ENCODE peak calls at places on chromosomes 1 and 21, in four cellular contexts. One of them, this sample, is unnamed.

GRCh38 chr21:34691396-34692032 is 22.7 kb downstream of the CLIC6 start:
- DNase-seq in right cardiac atrium: no peak
- DNase-seq in transverse colon: no peak
- DNase-seq in prostate gland: no peak
- DNase-seq in this sample: no peak

GRCh38 chr1:183810756-183811155 is 5.8 kb downstream of the RGL1 start:
- DNase-seq in right cardiac atrium: no peak
- DNase-seq in transverse colon: no peak
- DNase-seq in prostate gland: no peak
- DNase-seq in this sample: no peak

GRCh38 chr1:150995896-150996295 is 10.8 kb downstream of the MINDY1 start:
- DNase-seq in right cardiac atrium: peak; percentile 69
- DNase-seq in transverse colon: no peak
- DNase-seq in prostate gland: no peak
- DNase-seq in this sample: no peak

GRCh38 chr1:236144446-236145150 is 2.3 kb downstream of the GPR137B start:
- DNase-seq in right cardiac atrium: no peak
- DNase-seq in transverse colon: no peak
- DNase-seq in prostate gland: no peak
- DNase-seq in this sample: no peak

GRCh38 chr1:7535934-7536878 is 234.9 kb upstream of the VAMP3 start:
- DNase-seq in right cardiac atrium: no peak
- DNase-seq in transverse colon: no peak
- DNase-seq in prostate gland: no peak
- DNase-seq in this sample: no peak

GRCh38 chr1:167171286-167171929 is 49.3 kb upstream of the POU2F1 start:
- DNase-seq in right cardiac atrium: peak; percentile 43
- DNase-seq in transverse colon: no peak
- DNase-seq in prostate gland: no peak
- DNase-seq in this sample: no peak

GRCh38 chr1:1920608-1921458 is 1.8 kb upstream of the TMEM52 start:
- DNase-seq in right cardiac atrium: peak; percentile 66
- DNase-seq in transverse colon: peak; percentile 13
- DNase-seq in prostate gland: no peak
- DNase-seq in this sample: peak; percentile 43

GRCh38 chr1:164180824-164181223 is 378.2 kb upstream of the PBX1 start:
- DNase-seq in right cardiac atrium: no peak
- DNase-seq in transverse colon: no peak
- DNase-seq in prostate gland: no peak
- DNase-seq in this sample: no peak

GRCh38 chr1:176998396-176998795 is 166.1 kb downstream of the ASTN1 start:
- DNase-seq in right cardiac atrium: no peak
- DNase-seq in transverse colon: no peak
- DNase-seq in prostate gland: no peak
- DNase-seq in this sample: no peak

GRCh38 chr21:33441489-33442477 is 38.0 kb downstream of the TMEM50B start:
- DNase-seq in right cardiac atrium: peak; percentile 66
- DNase-seq in transverse colon: peak; percentile 59
- DNase-seq in prostate gland: no peak
- DNase-seq in this sample: peak; percentile 76

GRCh38 chr1:23553896-23554480 is 5.3 kb downstream of the ID3 start:
- DNase-seq in right cardiac atrium: peak; percentile 69
- DNase-seq in transverse colon: no peak
- DNase-seq in prostate gland: no peak
- DNase-seq in this sample: peak; percentile 69

GRCh38 chr1:168720839-168721238 is 8.2 kb downstream of the DPT start:
- DNase-seq in right cardiac atrium: no peak
- DNase-seq in transverse colon: no peak
- DNase-seq in prostate gland: no peak
- DNase-seq in this sample: no peak

GRCh38 chr1:231139659-231140650 is 21.9 kb upstream of the TRIM67 start:
- DNase-seq in right cardiac atrium: no peak
- DNase-seq in transverse colon: no peak
- DNase-seq in prostate gland: no peak
- DNase-seq in this sample: no peak

GRCh38 chr1:15016526-15016925 is 137.0 kb upstream of the TMEM51 start:
- DNase-seq in right cardiac atrium: no peak
- DNase-seq in transverse colon: no peak
- DNase-seq in prostate gland: no peak
- DNase-seq in this sample: no peak

GRCh38 chr1:12555411-12556367 is 62.3 kb downstream of the DHRS3 start:
- DNase-seq in right cardiac atrium: no peak
- DNase-seq in transverse colon: no peak
- DNase-seq in prostate gland: no peak
- DNase-seq in this sample: no peak

DNA sequence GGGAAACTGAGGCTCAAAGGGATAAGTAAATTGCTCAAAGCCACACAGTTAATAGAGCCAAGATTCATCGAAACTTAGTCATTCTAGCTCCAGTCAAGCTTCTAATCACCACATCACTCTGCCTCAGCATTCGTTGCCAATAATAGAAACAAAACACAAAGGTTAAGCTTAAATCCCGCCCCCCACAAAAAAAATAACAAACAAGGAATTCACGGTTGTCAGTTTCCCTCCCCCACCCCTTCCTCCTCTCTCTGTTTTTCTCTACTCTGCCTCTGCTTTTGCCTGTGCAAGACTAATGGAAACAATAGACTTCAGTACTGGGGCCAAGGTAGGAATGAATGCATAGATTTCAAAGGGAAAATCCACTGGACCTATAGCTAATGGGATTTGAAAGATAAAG is 70.7 kb upstream of the ZNF644 start:
- DNase-seq in right cardiac atrium: no peak
- DNase-seq in transverse colon: no peak
- DNase-seq in prostate gland: no peak
- DNase-seq in this sample: no peak
- H3K27ac ChIP-seq in right cardiac atrium: no peak overlapping the region
- H3K27ac ChIP-seq in transverse colon: no peak overlapping the region
- H3K27ac ChIP-seq in prostate gland: no peak overlapping the region
- H3K27ac ChIP-seq in this sample: no peak overlapping the region

DNA sequence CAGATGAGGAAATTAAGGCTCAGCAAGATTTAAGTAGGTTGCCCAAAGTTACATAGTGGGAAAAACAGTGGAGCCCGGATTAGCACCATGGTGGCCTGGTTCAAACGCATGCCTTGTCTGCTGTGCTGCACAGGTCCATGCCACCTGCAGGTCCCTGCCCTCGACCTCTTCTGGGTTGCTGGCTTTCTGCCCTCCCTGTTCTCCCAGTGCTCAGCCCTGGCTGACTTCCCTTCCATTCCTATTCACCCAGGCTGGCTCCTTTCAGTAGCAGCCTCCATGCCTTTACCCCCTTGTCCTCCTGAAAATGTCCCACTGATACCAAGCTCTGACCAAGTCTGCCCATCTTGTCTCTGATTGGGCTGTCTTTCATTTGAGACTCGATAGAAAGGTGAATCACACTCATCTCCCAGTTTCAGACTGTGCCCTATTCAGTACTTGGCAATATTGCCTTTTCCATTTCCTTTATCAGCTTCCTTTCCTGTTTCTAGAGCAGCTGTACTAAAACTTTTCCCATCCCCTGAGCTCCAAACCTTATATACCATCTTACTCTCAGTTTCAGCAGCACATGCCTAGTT is 75.8 kb downstream of the ST3GAL3 start:
- DNase-seq in right cardiac atrium: no peak
- DNase-seq in transverse colon: no peak
- DNase-seq in prostate gland: no peak
- DNase-seq in this sample: no peak
- H3K27ac ChIP-seq in right cardiac atrium: no peak overlapping the region
- H3K27ac ChIP-seq in transverse colon: no peak overlapping the region
- H3K27ac ChIP-seq in prostate gland: no peak overlapping the region
- H3K27ac ChIP-seq in this sample: no peak overlapping the region

DNA sequence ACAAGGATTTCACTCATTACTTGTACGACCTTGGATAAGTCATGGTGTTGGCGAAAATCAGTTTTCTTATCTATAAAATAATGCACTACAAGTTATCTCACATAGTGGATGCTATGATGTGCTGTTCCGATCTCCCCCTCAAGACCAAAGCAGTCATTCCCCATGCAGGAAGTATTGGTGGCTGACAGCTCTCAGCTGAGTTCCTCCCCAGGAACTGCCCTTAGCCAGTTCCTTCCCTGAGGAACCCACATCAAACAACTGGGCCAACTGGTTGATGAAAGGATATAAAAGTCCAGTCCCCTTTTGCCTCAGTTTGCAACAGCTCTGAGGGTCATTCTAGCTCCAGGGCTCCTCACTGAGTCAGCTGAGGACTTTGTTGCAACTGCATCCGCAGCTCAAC is 16.0 kb upstream of the SLAMF1 start:
- DNase-seq in right cardiac atrium: no peak
- DNase-seq in transverse colon: no peak
- DNase-seq in prostate gland: no peak
- DNase-seq in this sample: no peak
- H3K27ac ChIP-seq in right cardiac atrium: no peak overlapping the region
- H3K27ac ChIP-seq in transverse colon: no peak overlapping the region
- H3K27ac ChIP-seq in prostate gland: no peak overlapping the region
- H3K27ac ChIP-seq in this sample: no peak overlapping the region

GRCh38 chr1:4513326-4514114 is 140.9 kb upstream of the AJAP1 start:
- DNase-seq in right cardiac atrium: no peak
- DNase-seq in transverse colon: no peak
- DNase-seq in prostate gland: no peak
- DNase-seq in this sample: no peak
- H3K27ac ChIP-seq in right cardiac atrium: no peak overlapping the region
- H3K27ac ChIP-seq in transverse colon: no peak overlapping the region
- H3K27ac ChIP-seq in prostate gland: no peak overlapping the region
- H3K27ac ChIP-seq in this sample: peak overlapping the region; percentile 76

GRCh38 chr1:6241887-6242740 is 1.9 kb upstream of the HES3 start:
- DNase-seq in right cardiac atrium: peak; percentile 70
- DNase-seq in transverse colon: no peak
- DNase-seq in prostate gland: no peak
- DNase-seq in this sample: no peak

GRCh38 chr1:6241107-6241886 is 2.7 kb upstream of the HES3 start:
- DNase-seq in right cardiac atrium: no peak
- DNase-seq in transverse colon: no peak
- DNase-seq in prostate gland: no peak
- DNase-seq in this sample: no peak

GRCh38 chr1:6237093-6237492 is 1.3 kb upstream of the ICMT start:
- DNase-seq in right cardiac atrium: no peak
- DNase-seq in transverse colon: no peak
- DNase-seq in prostate gland: no peak
- DNase-seq in this sample: no peak

GRCh38 chr1:6239213-6239752 is 3.5 kb upstream of the ICMT start:
- DNase-seq in right cardiac atrium: no peak
- DNase-seq in transverse colon: no peak
- DNase-seq in prostate gland: no peak
- DNase-seq in this sample: no peak

DNA sequence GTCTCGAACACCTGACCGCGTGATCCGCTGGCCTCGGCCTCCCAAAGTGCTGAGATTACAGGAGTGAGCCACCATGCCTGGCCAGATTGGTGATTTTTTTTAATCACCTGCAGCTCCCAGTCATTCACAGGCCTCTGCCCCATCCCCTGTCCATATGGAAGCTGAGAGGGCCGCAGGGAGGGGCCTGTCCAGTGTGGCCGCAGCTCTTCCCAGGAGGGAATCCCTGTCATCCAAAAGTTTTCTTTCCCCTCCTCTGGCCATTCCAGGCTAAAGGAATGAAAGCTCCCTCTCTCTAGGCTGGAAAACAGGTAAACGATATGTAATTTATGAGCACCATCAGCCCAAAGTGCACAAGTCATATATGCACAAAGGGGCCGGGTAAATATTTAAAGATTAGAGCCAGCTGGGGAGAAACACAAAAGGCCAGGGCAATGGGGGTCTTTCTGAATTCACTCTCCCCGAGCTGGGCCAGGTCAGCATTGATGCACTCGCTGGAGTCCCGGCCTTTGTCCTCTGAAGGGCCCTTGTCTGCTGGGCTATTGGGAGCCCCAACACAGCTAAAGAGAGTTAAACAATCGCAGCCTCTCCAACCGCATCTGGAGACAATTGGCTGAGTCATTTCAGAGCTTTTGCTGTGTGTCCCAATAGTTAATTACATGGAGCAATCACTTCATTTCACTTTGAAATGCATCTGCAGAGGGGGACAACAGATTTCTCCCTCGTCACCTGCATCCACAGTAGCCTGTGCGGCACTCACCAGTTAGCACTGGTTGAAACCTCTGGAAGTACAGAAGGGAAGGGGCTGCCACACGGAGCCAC is 3.8 kb upstream of the HES3 start:
- DNase-seq in right cardiac atrium: no peak
- DNase-seq in transverse colon: no peak
- DNase-seq in prostate gland: no peak
- DNase-seq in this sample: no peak
- H3K27ac ChIP-seq in right cardiac atrium: no peak overlapping the region
- H3K27ac ChIP-seq in transverse colon: no peak overlapping the region
- H3K27ac ChIP-seq in prostate gland: no peak overlapping the region
- H3K27ac ChIP-seq in this sample: no peak overlapping the region

GRCh38 chr1:8708259-8708658 is 109.2 kb downstream of the RERE start:
- DNase-seq in right cardiac atrium: no peak
- DNase-seq in transverse colon: no peak
- DNase-seq in prostate gland: no peak
- DNase-seq in this sample: no peak

GRCh38 chr1:8711873-8712412 is 105.5 kb downstream of the RERE start:
- DNase-seq in right cardiac atrium: no peak
- DNase-seq in transverse colon: no peak
- DNase-seq in prostate gland: no peak
- DNase-seq in this sample: no peak

GRCh38 chr1:8712413-8713229 is 104.8 kb downstream of the RERE start:
- DNase-seq in right cardiac atrium: no peak
- DNase-seq in transverse colon: no peak
- DNase-seq in prostate gland: no peak
- DNase-seq in this sample: no peak

GRCh38 chr1:8706995-8707396 is 110.4 kb downstream of the RERE start:
- DNase-seq in right cardiac atrium: no peak
- DNase-seq in transverse colon: no peak
- DNase-seq in prostate gland: no peak
- DNase-seq in this sample: no peak

DNA sequence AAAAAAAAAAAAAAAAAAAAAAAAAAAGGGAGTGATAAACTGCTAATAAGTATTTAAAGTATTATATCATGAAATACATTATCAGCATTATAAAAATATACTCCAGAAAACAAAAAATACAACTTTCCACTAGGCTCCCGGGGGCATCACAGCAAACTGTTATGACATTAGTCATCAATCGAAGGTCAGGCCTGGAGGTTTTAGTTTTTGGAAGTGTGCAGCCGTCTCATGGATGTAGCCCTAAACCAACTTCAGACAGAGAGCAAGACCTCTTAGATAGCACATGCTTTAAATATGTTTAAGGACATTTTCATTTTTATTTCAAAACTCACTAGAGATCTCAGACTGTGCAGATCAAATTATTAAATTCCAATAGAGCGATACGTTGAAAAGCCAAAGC is 106.3 kb downstream of the RERE start:
- DNase-seq in right cardiac atrium: no peak
- DNase-seq in transverse colon: no peak
- DNase-seq in prostate gland: no peak
- DNase-seq in this sample: peak; percentile 43
- H3K27ac ChIP-seq in right cardiac atrium: no peak overlapping the region
- H3K27ac ChIP-seq in transverse colon: peak overlapping the region; percentile 81
- H3K27ac ChIP-seq in prostate gland: no peak overlapping the region
- H3K27ac ChIP-seq in this sample: no peak overlapping the region